ENCODE peak calls at places on chromosomes 16 and 17, in seven cellular contexts. W is suprapubic skin, O is transverse colon, X is K562, L is SK-N-SH, T is stomach, K is GM12878. P is an unnamed sample.

GRCh38 chr16:87851601-87852000 is 17.7 kb downstream of the SLC7A5 start:
- DNase-seq in W (no peak), O (no peak), X (no peak), L (no peak), T (no peak), K (no peak), P (no peak)

GRCh38 chr16:28826141-28826540 is 3.3 kb downstream of the ATXN2L start:
- DNase-seq in W (no peak), O (no peak), X (no peak), L (no peak), T (no peak), K (no peak), P (no peak)

GRCh38 chr17:47735536-47736011 is 2.5 kb downstream of the TBX21 start:
- DNase-seq in W (peak; percentile 24), O (no peak), X (no peak), L (peak; percentile 12), T (no peak), K (peak; percentile 59), P (no peak)

GRCh38 chr17:8002646-8003593 is 505 bp downstream of the GUCY2D start:
- DNase-seq in W (peak; percentile 51), O (no peak), X (no peak), L (no peak), T (no peak), K (no peak), P (peak; percentile 85)

GRCh38 chr16:19005561-19006445 is 22.1 kb downstream of the TMC7 start:
- DNase-seq in W (peak; percentile 73), O (peak; percentile 78), X (no peak), L (no peak), T (peak; percentile 39), K (no peak), P (no peak)

GRCh38 chr17:19273731-19274130 is 36.6 kb downstream of the EPN2 start:
- DNase-seq in W (no peak), O (no peak), X (no peak), L (no peak), T (no peak), K (no peak), P (no peak)

GRCh38 chr16:23303685-23304084 is 1.6 kb downstream of the SCNN1B start:
- DNase-seq in W (no peak), O (no peak), X (no peak), L (no peak), T (no peak), K (no peak), P (no peak)

GRCh38 chr17:74426551-74427047 is 5.3 kb upstream of the GPRC5C start:
- DNase-seq in W (no peak), O (no peak), X (no peak), L (no peak), T (no peak), K (no peak), P (no peak)

GRCh38 chr16:85947511-85948509 is 48.8 kb downstream of the IRF8 start:
- DNase-seq in W (no peak), O (peak; percentile 23), X (no peak), L (no peak), T (peak; percentile 43), K (peak; percentile 90), P (no peak)

GRCh38 chr17:30996481-30996880 is 25.6 kb downstream of the RNF135 start:
- DNase-seq in W (no peak), O (no peak), X (no peak), L (no peak), T (no peak), K (no peak), P (no peak)

GRCh38 chr16:15607700-15608396 is 35.1 kb downstream of the MARF1 start:
- DNase-seq in W (no peak), O (no peak), X (no peak), L (no peak), T (no peak), K (no peak), P (no peak)

GRCh38 chr17:43905985-43906852 is 1.1 kb downstream of the MPP2 start:
- DNase-seq in W (peak; percentile 86), O (peak; percentile 62), X (peak; percentile 68), L (peak; percentile 89), T (peak; percentile 74), K (no peak), P (peak; percentile 79)

GRCh38 chr16:88968589-88969280 is 8.3 kb downstream of the CBFA2T3 start:
- DNase-seq in W (no peak), O (no peak), X (no peak), L (no peak), T (no peak), K (no peak), P (peak; percentile 48)

GRCh38 chr16:89881368-89881730 is 8.0 kb downstream of the TCF25 start:
- DNase-seq in W (no peak), O (no peak), X (no peak), L (no peak), T (no peak), K (no peak), P (no peak)

GRCh38 chr17:80169784-80170500 is at the start of gene CARD14:
- DNase-seq in W (no peak), O (peak; percentile 28), X (no peak), L (peak; percentile 24), T (peak; percentile 57), K (no peak), P (peak; percentile 55)

GRCh38 chr17:5544115-5544514 is 40.2 kb downstream of the NLRP1 start:
- DNase-seq in W (peak; percentile 27), O (no peak), X (no peak), L (no peak), T (no peak), K (no peak), P (no peak)

GRCh38 chr17:44773140-44773539 is 14.4 kb downstream of the ADAM11 start:
- DNase-seq in W (no peak), O (no peak), X (no peak), L (no peak), T (no peak), K (no peak), P (no peak)

GRCh38 chr16:49929606-49930005 is 73.7 kb upstream of the ZNF423 start:
- DNase-seq in W (peak; percentile 44), O (no peak), X (no peak), L (no peak), T (no peak), K (no peak), P (no peak)

GRCh38 chr16:81940781-81941560 is 70.3 kb downstream of the SDR42E1 start:
- DNase-seq in W (no peak), O (no peak), X (no peak), L (peak; percentile 15), T (no peak), K (no peak), P (no peak)

GRCh38 chr17:9676742-9677387 is 31.5 kb downstream of the USP43 start:
- DNase-seq in W (no peak), O (no peak), X (no peak), L (no peak), T (no peak), K (peak; percentile 9), P (no peak)

GRCh38 chr16:12229759-12230594 is 253.4 kb downstream of the SNX29 start:
- DNase-seq in W (no peak), O (no peak), X (no peak), L (no peak), T (no peak), K (no peak), P (no peak)
- TF ChIP-seq EP300 in W (no peak), O (no peak), X (no peak), L (no peak), T (no peak), K (no peak), P (no peak)

GRCh38 chr16:3022697-3023414 is 886 bp downstream of the HCFC1R1 start:
- DNase-seq in W (no peak), O (no peak), X (no peak), L (no peak), T (no peak), K (no peak), P (no peak)

GRCh38 chr16:3021449-3022207 is 1.5 kb downstream of the TNFRSF12A start:
- DNase-seq in W (peak; percentile 91), O (peak; percentile 87), X (peak; percentile 71), L (peak; percentile 86), T (peak; percentile 80), K (no peak), P (peak; percentile 93)

GRCh38 chr16:3023415-3023668 is 400 bp downstream of the HCFC1R1 start:
- DNase-seq in W (no peak), O (no peak), X (no peak), L (no peak), T (no peak), K (no peak), P (no peak)

GRCh38 chr16:3020604-3021448 is 658 bp downstream of the TNFRSF12A start:
- DNase-seq in W (peak; percentile 91), O (peak; percentile 75), X (peak; percentile 77), L (peak; percentile 72), T (peak; percentile 78), K (no peak), P (peak; percentile 91)

GRCh38 chr16:3022208-3022696 is 1.5 kb downstream of the HCFC1R1 start:
- DNase-seq in W (peak; percentile 94), O (peak; percentile 88), X (peak; percentile 52), L (no peak), T (peak; percentile 91), K (no peak), P (peak; percentile 94)
- H3K4me3 ChIP-seq in W (peak overlapping the region; percentile 60), O (no peak overlapping the region), X (peak overlapping the region; percentile 82), L (peak overlapping the region; percentile 88), T (peak overlapping the region; percentile 85), K (peak overlapping the region; percentile 87), P (peak overlapping the region; percentile 62)

GRCh38 chr16:70692481-70693203 is 6.8 kb upstream of the MTSS2 start:
- DNase-seq in W (no peak), O (no peak), X (no peak), L (no peak), T (no peak), K (no peak), P (no peak)
- TF ChIP-seq POLR2AphosphoS5 in W (no peak), O (no peak), X (no peak), L (no peak), T (no peak), K (no peak), P (no peak)

DNA sequence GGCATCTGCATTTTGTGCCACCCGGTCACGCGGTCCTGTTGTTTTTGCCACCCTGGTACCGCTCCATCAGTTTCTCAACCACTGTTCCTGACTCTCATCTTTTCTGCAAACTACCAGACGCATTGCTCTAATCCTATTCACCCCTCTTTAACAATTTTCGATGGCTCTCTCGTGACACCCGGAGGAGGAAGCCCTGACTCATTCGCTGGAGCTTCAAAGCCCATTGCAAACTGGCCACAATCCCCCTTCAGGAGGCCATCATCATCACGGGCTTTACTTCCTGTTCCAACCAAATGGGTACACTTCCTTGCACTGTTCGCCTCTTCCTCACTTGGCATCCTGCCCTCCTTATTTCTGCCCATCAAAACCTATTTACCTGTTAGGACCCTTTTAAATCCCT is 155.3 kb downstream of the RGS9 start:
- DNase-seq in W (no peak), O (no peak), X (no peak), L (no peak), T (no peak), K (no peak), P (no peak)
- TF ChIP-seq EP300 in W (no peak), O (no peak), X (no peak), L (no peak), T (no peak), K (no peak), P (no peak)

GRCh38 chr17:76191891-76192290 is 48.4 kb downstream of the RNF157 start:
- DNase-seq in W (no peak), O (no peak), X (no peak), L (no peak), T (no peak), K (peak; percentile 85), P (no peak)
- H3K4me3 ChIP-seq in W (no peak overlapping the region), O (no peak overlapping the region), X (no peak overlapping the region), L (peak overlapping the region; percentile 15), T (no peak overlapping the region), K (no peak overlapping the region), P (no peak overlapping the region)